ENCODE peak calls at places on chromosomes 4 and X, in seven cellular contexts. S, I, R, H, U, Z and W are unnamed samples.

GRCh38 chrX:55758033-55758432 is 40.5 kb downstream of the RRAGB start:
- DNase-seq in S (no peak), H (no peak), R (peak; percentile 2), Z (no peak), U (peak; percentile 10), I (no peak), W (no peak)

GRCh38 chr4:147773261-147774184 is 41.6 kb downstream of the ARHGAP10 start:
- DNase-seq in Z (no peak), I (no peak), U (peak; percentile 58), S (no peak), R (peak; percentile 51), H (no peak), W (no peak)

GRCh38 chrX:20571611-20572010 is 304.9 kb upstream of the RPS6KA3 start:
- DNase-seq in H (no peak), R (peak; percentile 26), S (no peak), I (no peak), Z (no peak), U (no peak), W (no peak)

GRCh38 chr4:83408958-83409357 is 46.7 kb downstream of the HELQ start:
- DNase-seq in U (no peak), S (no peak), I (no peak), Z (no peak), R (no peak), H (no peak), W (no peak)

GRCh38 chr4:76585897-76586360 is 150.9 kb downstream of the SHROOM3 start:
- DNase-seq in H (peak; percentile 77), U (peak; percentile 83), R (peak; percentile 23), S (no peak), Z (peak; percentile 85), I (peak; percentile 72), W (no peak)

GRCh38 chrX:31499120-31499519 is 427.3 kb upstream of the FTHL17 start:
- DNase-seq in H (no peak), S (no peak), U (peak; percentile 64), Z (no peak), I (no peak), R (peak; percentile 69), W (no peak)

GRCh38 chr4:152316969-152317368 is 218.9 kb downstream of the FBXW7 start:
- DNase-seq in H (no peak), U (no peak), Z (no peak), R (peak; percentile 8), I (no peak), S (no peak), W (no peak)

GRCh38 chr4:22766068-22766467 is 73.3 kb downstream of the GBA3 start:
- DNase-seq in S (no peak), Z (no peak), I (no peak), R (no peak), H (no peak), U (no peak), W (no peak)

GRCh38 chr4:87864321-87864720 is 31.6 kb downstream of the MEPE start:
- DNase-seq in H (no peak), Z (no peak), R (no peak), S (no peak), I (no peak), U (no peak), W (no peak)

GRCh38 chr4:87862236-87862635 is 29.5 kb downstream of the MEPE start:
- DNase-seq in R (no peak), U (no peak), Z (no peak), S (no peak), H (no peak), I (no peak), W (no peak)

GRCh38 chr4:87865960-87866598 is 33.3 kb downstream of the MEPE start:
- DNase-seq in U (peak; percentile 37), S (no peak), H (no peak), R (peak; percentile 27), Z (no peak), I (no peak), W (no peak)

GRCh38 chr4:87863486-87863885 is 30.7 kb downstream of the MEPE start:
- DNase-seq in S (peak; percentile 19), Z (no peak), H (no peak), U (no peak), I (no peak), R (no peak), W (no peak)

GRCh38 chr4:87865288-87865687 is 32.5 kb downstream of the MEPE start:
- DNase-seq in S (no peak), U (no peak), R (peak; percentile 33), H (no peak), I (no peak), Z (no peak), W (no peak)
- TF ChIP-seq CTCF in S (no peak), U (no peak), R (no peak), H (no peak), I (no peak), Z (no peak), W (no peak)

GRCh38 chrX:22664826-22665225 is 334.9 kb upstream of the DDX53 start:
- DNase-seq in I (no peak), S (no peak), Z (no peak), H (no peak), U (no peak), R (no peak), W (no peak)
- TF ChIP-seq CTCF in I (no peak), S (no peak), Z (no peak), H (no peak), U (no peak), R (no peak), W (no peak)

GRCh38 chr4:179872751-179873150 is 2370.5 kb upstream of the TENM3 start:
- DNase-seq in H (no peak), U (no peak), I (no peak), S (no peak), R (no peak), Z (no peak), W (no peak)

GRCh38 chr4:179871726-179872125 is 2371.5 kb upstream of the TENM3 start:
- DNase-seq in I (no peak), U (no peak), S (no peak), Z (no peak), H (no peak), R (no peak), W (no peak)

DNA sequence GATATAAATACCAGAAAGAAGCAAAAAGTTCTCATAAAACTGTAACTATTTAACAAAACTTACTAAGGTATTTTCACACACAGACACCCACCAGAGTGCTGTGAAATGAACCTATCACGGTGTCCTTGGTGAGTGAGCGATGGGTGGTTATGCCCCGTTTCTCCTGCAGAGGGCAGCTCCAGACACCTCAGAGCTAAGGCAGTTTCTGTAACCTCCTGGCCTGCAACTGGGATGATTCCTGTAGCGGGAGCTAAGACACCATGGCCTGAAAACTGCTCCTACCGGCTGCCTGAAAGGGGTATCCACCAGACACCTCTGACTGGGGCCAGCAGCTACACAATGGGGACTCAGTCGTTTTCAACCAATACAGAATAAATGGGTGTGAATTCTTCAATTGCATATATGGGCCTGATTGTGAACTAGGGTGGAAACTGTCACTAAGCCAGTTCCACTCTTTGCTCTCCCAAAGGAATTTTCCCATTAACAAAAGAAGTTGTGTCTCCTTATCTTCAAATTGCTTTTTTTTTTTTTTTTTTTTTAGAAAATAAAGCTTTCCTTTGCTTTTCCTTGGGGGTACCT is 2375.8 kb upstream of the TENM3 start:
- DNase-seq in I (peak; percentile 56), R (no peak), S (peak; percentile 90), Z (peak; percentile 62), U (peak; percentile 24), H (peak; percentile 5), W (no peak)
- TF ChIP-seq CTCF in I (peak; percentile 81), R (peak; percentile 14), S (peak; percentile 96), Z (peak; percentile 79), U (peak; percentile 53), H (peak; percentile 17), W (peak; percentile 74)

GRCh38 chr4:5387457-5387856 is 320.9 kb downstream of the EVC2 start:
- DNase-seq in S (no peak), U (no peak), Z (no peak), I (no peak), H (no peak), R (no peak), W (no peak)
- TF ChIP-seq CTCF in S (peak; percentile 37), U (no peak), Z (no peak), I (no peak), H (no peak), R (no peak), W (no peak)

DNA sequence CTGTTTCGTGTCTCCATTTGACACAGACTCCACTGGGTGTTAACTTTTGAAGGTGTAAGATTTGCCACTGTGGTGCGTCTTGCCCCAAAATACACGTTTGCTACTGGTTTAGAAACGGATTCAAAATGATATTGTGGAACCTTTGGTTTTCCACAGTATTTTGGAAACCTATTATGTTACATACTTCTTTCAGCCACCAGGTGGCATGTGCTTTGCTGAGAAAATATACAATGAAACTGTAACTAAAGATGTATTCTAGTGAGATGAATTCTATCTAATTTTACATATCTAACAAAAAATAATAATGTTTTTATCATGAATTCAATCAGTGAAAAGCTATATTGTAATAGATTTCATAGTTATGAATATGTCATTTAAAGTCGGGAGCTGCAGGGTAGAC is 28.4 kb upstream of the SLITRK4 start:
- DNase-seq in S (no peak), H (no peak), R (peak; percentile 22), I (no peak), Z (no peak), U (peak; percentile 1), W (no peak)
- TF ChIP-seq CTCF in S (peak; percentile 12), H (peak; percentile 40), R (peak; percentile 49), I (peak; percentile 26), Z (peak; percentile 28), U (peak; percentile 12), W (peak; percentile 61)

DNA sequence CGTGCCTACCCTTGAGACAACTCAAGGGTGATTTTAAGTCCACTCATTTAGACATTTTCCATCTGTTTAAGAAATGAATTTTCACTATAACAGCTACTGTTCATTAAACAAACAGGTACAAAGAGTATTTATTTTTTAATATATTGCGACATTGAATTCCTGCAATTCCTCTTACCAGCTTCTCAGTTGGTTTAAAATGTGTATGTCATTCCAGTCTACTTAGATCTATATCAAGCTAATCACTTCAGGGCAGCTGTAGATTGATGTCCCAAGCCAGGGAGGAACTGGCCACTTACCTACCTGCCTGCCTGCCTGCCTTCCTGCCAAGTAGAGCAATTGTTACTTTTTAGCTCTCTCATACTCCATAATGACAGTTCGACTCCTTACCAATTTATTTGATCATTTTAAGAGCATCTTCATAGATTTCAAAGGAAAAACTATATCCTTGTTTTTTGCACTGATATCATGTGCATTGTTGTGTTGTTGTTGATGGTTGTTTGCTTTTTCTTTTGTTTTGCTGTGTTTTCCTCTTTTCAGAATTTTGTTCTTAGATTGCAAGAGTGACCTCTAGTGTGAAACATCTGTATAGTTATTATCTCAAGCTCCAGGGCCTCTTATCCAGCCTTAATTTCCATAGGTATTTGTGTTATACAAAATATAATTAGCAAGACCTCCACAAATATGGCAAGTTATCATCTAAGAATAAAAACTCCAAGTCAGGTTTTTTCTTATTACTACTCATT is 120.9 kb upstream of the NRK start:
- DNase-seq in I (no peak), U (peak; percentile 28), H (no peak), Z (no peak), S (no peak), R (peak; percentile 42), W (no peak)
- TF ChIP-seq CTCF in I (no peak), U (no peak), H (peak; percentile 47), Z (no peak), S (no peak), R (peak; percentile 34), W (peak; percentile 54)